ENCODE peak calls at places on chromosome 1, in eight cellular contexts. W is mucosa of descending colon; C is stimulated activated CD8-positive, alpha-beta memory T cell treated with anti-CD3 and anti-CD28 coated beads, Interleukin-4, amount 100 ng/mL, for 4 hours; B is RWPE1; M is activated T-helper 1 cell treated with anti-CD3 and anti-CD28 coated beads, Interleukin-2, amount 50 U/mL, for 16 hours; P is MM.1S; Z is mesenchymal stem cell; I is RPMI7951. X is an unnamed sample.

GRCh38 chr1:230147253-230148193 is 80.5 kb downstream of the GALNT2 start:
- DNase-seq in W (no peak), C (no peak), B (no peak), M (no peak), P (no peak), Z (peak; percentile 30), I (no peak), X (no peak)

GRCh38 chr1:235102993-235103411 is 25.6 kb downstream of the TOMM20 start:
- DNase-seq in W (no peak), C (no peak), B (no peak), M (no peak), P (no peak), Z (no peak), I (no peak), X (no peak)

GRCh38 chr1:87766737-87767136 is 438.1 kb downstream of the LMO4 start:
- DNase-seq in W (no peak), C (no peak), B (peak; percentile 49), M (no peak), P (no peak), Z (peak; percentile 16), I (no peak), X (no peak)

GRCh38 chr1:54159733-54160316 is 7.0 kb upstream of the CDCP2 start:
- DNase-seq in W (no peak), C (no peak), B (no peak), M (no peak), P (no peak), Z (no peak), I (no peak), X (peak; percentile 51)

GRCh38 chr1:201756411-201756810 is 72.5 kb upstream of the IPO9 start:
- DNase-seq in W (no peak), C (no peak), B (no peak), M (no peak), P (no peak), Z (peak; percentile 65), I (peak; percentile 55), X (no peak)

GRCh38 chr1:178388398-178389161 is 108.2 kb downstream of the CLEC20A start:
- DNase-seq in W (no peak), C (no peak), B (no peak), M (no peak), P (no peak), Z (peak; percentile 61), I (no peak), X (no peak)

GRCh38 chr1:176949033-176949662 is 215.4 kb downstream of the ASTN1 start:
- DNase-seq in W (no peak), C (no peak), B (peak; percentile 20), M (no peak), P (peak; percentile 21), Z (peak; percentile 11), I (peak; percentile 35), X (no peak)

GRCh38 chr1:22639286-22639685 is 2.9 kb downstream of the C1QA start:
- DNase-seq in W (no peak), C (no peak), B (no peak), M (no peak), P (no peak), Z (peak; percentile 74), I (peak; percentile 26), X (no peak)

GRCh38 chr1:47536646-47537118 is 98.8 kb downstream of the FOXD2 start:
- DNase-seq in W (peak; percentile 73), C (no peak), B (no peak), M (no peak), P (no peak), Z (no peak), I (no peak), X (no peak)

GRCh38 chr1:215517441-215517891 is 49.6 kb upstream of the KCTD3 start:
- DNase-seq in W (no peak), C (no peak), B (peak; percentile 25), M (no peak), P (no peak), Z (peak; percentile 62), I (peak; percentile 68), X (no peak)

GRCh38 chr1:202197670-202198359 is 4.2 kb downstream of the LGR6 start:
- DNase-seq in W (no peak), C (no peak), B (no peak), M (no peak), P (no peak), Z (no peak), I (no peak), X (no peak)

GRCh38 chr1:205665216-205665757 is 15.0 kb downstream of the SLC45A3 start:
- DNase-seq in W (no peak), C (no peak), B (no peak), M (no peak), P (no peak), Z (no peak), I (no peak), X (no peak)

GRCh38 chr1:115879977-115880376 is 39.1 kb upstream of the NHLH2 start:
- DNase-seq in W (no peak), C (no peak), B (no peak), M (no peak), P (no peak), Z (no peak), I (no peak), X (no peak)

X was measured in spleen.